ENCODE peak calls at places on chromosomes 6 and 20, in ten cellular contexts. S is body of pancreas; K is T-helper 1 cell; F is fibroblast of lung; M is foreskin fibroblast; O is fibroblast of pulmonary artery; Y is AG09309; P is activated CD4-positive, alpha-beta T cell treated with anti-CD3 and anti-CD28 coated beads, Interleukin-2, amount 10 ng/mL, durations not matched to agents 7 days and 5 days; U is stimulated activated CD4-positive, alpha-beta T cell treated with anti-CD3 and anti-CD28 coated beads, Interleukin-2, amount 100 ng/mL, for 48 hours; L is GM04504. Z is an unnamed sample.

GRCh38 chr6:35044771-35045275 is 96.3 kb downstream of the TCP11 start:
- DNase-seq in S (no peak), K (no peak), F (no peak), M (no peak), O (peak), Y (no peak), P (no peak), U (no peak), L (no peak), Z (no peak)

GRCh38 chr6:41927253-41927652 is 6.0 kb downstream of the BYSL start:
- DNase-seq in S (no peak), K (no peak), F (no peak), M (no peak), O (no peak), Y (no peak), P (no peak), U (no peak), L (no peak), Z (no peak)

GRCh38 chr6:158322724-158323560 is 10.7 kb downstream of the TULP4 start:
- DNase-seq in S (no peak), K (no peak), F (peak), M (peak), O (peak), Y (peak), P (no peak), U (no peak), L (peak), Z (no peak)

GRCh38 chr20:31542201-31542842 is 28.1 kb downstream of the HM13 start:
- DNase-seq in S (no peak), K (no peak), F (peak), M (peak), O (no peak), Y (no peak), P (no peak), U (no peak), L (no peak), Z (no peak)

GRCh38 chr6:3228791-3229565 is 1.5 kb upstream of the TUBB2B start:
- DNase-seq in S (no peak), K (no peak), F (peak), M (no peak), O (no peak), Y (no peak), P (peak), U (no peak), L (no peak), Z (peak)

GRCh38 chr20:33419140-33419974 is 18.0 kb upstream of the CDK5RAP1 start:
- DNase-seq in S (peak), K (no peak), F (peak), M (no peak), O (peak), Y (no peak), P (no peak), U (no peak), L (no peak), Z (no peak)

GRCh38 chr6:126027601-126028000 is 41.3 kb downstream of the TRMT11 start:
- DNase-seq in S (no peak), K (no peak), F (peak), M (peak), O (no peak), Y (no peak), P (no peak), U (no peak), L (no peak), Z (no peak)

GRCh38 chr6:130937942-130938604 is 110.9 kb downstream of the SMLR1 start:
- DNase-seq in S (no peak), K (no peak), F (peak), M (peak), O (peak), Y (no peak), P (no peak), U (no peak), L (no peak), Z (no peak)

GRCh38 chr6:134822920-134823430 is 126.9 kb downstream of the ALDH8A1 start:
- DNase-seq in S (peak), K (no peak), F (peak), M (peak), O (peak), Y (peak), P (peak), U (peak), L (peak), Z (peak)

GRCh38 chr6:19551611-19552010 is 285.6 kb upstream of the ID4 start:
- DNase-seq in S (no peak), K (no peak), F (peak), M (no peak), O (no peak), Y (no peak), P (no peak), U (no peak), L (no peak), Z (no peak)

GRCh38 chr6:2307794-2308193 is 62.4 kb upstream of the GMDS start:
- DNase-seq in S (no peak), K (no peak), F (no peak), M (no peak), O (no peak), Y (no peak), P (no peak), U (no peak), L (no peak), Z (no peak)

GRCh38 chr20:46894971-46895905 is 595 bp downstream of the EYA2 start:
- DNase-seq in S (no peak), K (no peak), F (peak), M (no peak), O (no peak), Y (no peak), P (no peak), U (no peak), L (no peak), Z (peak)

GRCh38 chr6:36049582-36049981 is 22.0 kb downstream of the MAPK14 start:
- DNase-seq in S (no peak), K (no peak), F (no peak), M (no peak), O (no peak), Y (no peak), P (no peak), U (no peak), L (no peak), Z (no peak)

GRCh38 chr20:32285621-32286334 is 8.3 kb downstream of the KIF3B start:
- DNase-seq in S (no peak), K (no peak), F (peak), M (peak), O (no peak), Y (no peak), P (peak), U (peak), L (peak), Z (no peak)

GRCh38 chr20:21682576-21682975 is 22.9 kb upstream of the PAX1 start:
- DNase-seq in S (no peak), K (no peak), F (no peak), M (no peak), O (no peak), Y (no peak), P (no peak), U (no peak), L (no peak), Z (no peak)

GRCh38 chr20:50027611-50028105 is 44.9 kb downstream of the SNAI1 start:
- DNase-seq in S (peak), K (no peak), F (peak), M (peak), O (peak), Y (peak), P (no peak), U (no peak), L (peak), Z (no peak)

GRCh38 chr20:46253391-46253790 is 54.9 kb downstream of the CDH22 start:
- DNase-seq in S (no peak), K (no peak), F (no peak), M (no peak), O (no peak), Y (no peak), P (no peak), U (no peak), L (no peak), Z (peak)

GRCh38 chr20:24816907-24817306 is 132.2 kb upstream of the CST7 start:
- DNase-seq in S (no peak), K (no peak), F (no peak), M (no peak), O (no peak), Y (no peak), P (no peak), U (no peak), L (no peak), Z (no peak)

GRCh38 chr6:49052901-49053300 is 410.2 kb downstream of the MMUT start:
- DNase-seq in S (no peak), K (no peak), F (peak), M (no peak), O (peak), Y (no peak), P (no peak), U (no peak), L (no peak), Z (no peak)

GRCh38 chr6:77620290-77620882 is 32.5 kb upstream of the MEI4 start:
- DNase-seq in S (peak), K (no peak), F (no peak), M (no peak), O (peak), Y (no peak), P (no peak), U (no peak), L (no peak), Z (peak)

GRCh38 chr6:124917769-124918168 is 44.5 kb upstream of the RNF217 start:
- DNase-seq in S (no peak), K (no peak), F (no peak), M (no peak), O (no peak), Y (no peak), P (no peak), U (no peak), L (no peak), Z (no peak)

GRCh38 chr6:22783921-22784320 is 214.6 kb downstream of the HDGFL1 start:
- DNase-seq in S (no peak), K (no peak), F (no peak), M (no peak), O (peak), Y (no peak), P (no peak), U (no peak), L (no peak), Z (no peak)

GRCh38 chr20:54250691-54251090 is 42.8 kb downstream of the PFDN4 start:
- DNase-seq in S (no peak), K (no peak), F (no peak), M (no peak), O (no peak), Y (no peak), P (no peak), U (no peak), L (no peak), Z (no peak)

GRCh38 chr6:121443953-121444590 is 8.6 kb downstream of the GJA1 start:
- DNase-seq in S (no peak), K (no peak), F (peak), M (no peak), O (peak), Y (no peak), P (no peak), U (no peak), L (no peak), Z (no peak)

GRCh38 chr6:24126586-24127192 is 674 bp downstream of the NRSN1 start:
- DNase-seq in S (peak), K (no peak), F (peak), M (peak), O (peak), Y (no peak), P (peak), U (peak), L (peak), Z (peak)

GRCh38 chr6:170190046-170190445 is 100.8 kb downstream of the DLL1 start:
- DNase-seq in S (no peak), K (no peak), F (no peak), M (no peak), O (no peak), Y (no peak), P (peak), U (no peak), L (no peak), Z (no peak)

Z was measured in endothelial cell.